ENCODE peak calls at places on chromosome X, in ten cellular contexts. E is epithelial cell of prostate, V is foreskin fibroblast, D is HT1080, Q is H7, I is AG10803, N is Peyer's patch, G is AG08395, K is endothelial cell of umbilical vein, B is NCI-H446. Y is an unnamed sample.

GRCh38 chrX:85828771-85829170 is 218.6 kb downstream of the CHM start:
- DNase-seq in B (no peak), D (no peak), I (no peak), V (no peak), K (no peak), E (no peak), Q (no peak), G (no peak), N (no peak), Y (no peak)

GRCh38 chrX:66731398-66731797 is 92.5 kb upstream of the EDA2R start:
- DNase-seq in B (no peak), G (peak; percentile 33), V (peak; percentile 64), K (peak; percentile 9), I (peak; percentile 49), E (no peak), Q (peak; percentile 4), D (peak; percentile 7), N (no peak), Y (no peak)

GRCh38 chrX:39883664-39884063 is 214.1 kb downstream of the BCOR start:
- DNase-seq in B (no peak), E (no peak), Q (no peak), V (no peak), K (no peak), N (no peak), D (no peak), G (no peak), I (no peak), Y (no peak)

GRCh38 chrX:103716967-103717366 is 6.3 kb downstream of the TMEM31 start:
- DNase-seq in N (no peak), G (peak; percentile 55), Q (no peak), D (peak; percentile 78), B (no peak), E (no peak), V (peak; percentile 87), I (peak; percentile 89), K (peak; percentile 12), Y (no peak)

GRCh38 chrX:16204538-16204937 is 37.3 kb downstream of the MAGEB17 start:
- DNase-seq in D (no peak), Q (no peak), B (no peak), E (no peak), K (no peak), V (no peak), G (no peak), I (no peak), N (no peak), Y (no peak)

GRCh38 chrX:75337525-75337924 is 63.6 kb downstream of the UPRT start:
- DNase-seq in D (no peak), N (no peak), B (no peak), Q (no peak), K (no peak), G (no peak), E (no peak), I (no peak), V (no peak), Y (no peak)

GRCh38 chrX:348461-349117 is 30.0 kb upstream of the GTPBP6 start:
- DNase-seq in V (peak; percentile 29), N (no peak), Q (no peak), E (no peak), D (no peak), K (no peak), B (no peak), I (no peak), G (no peak), Y (no peak)

GRCh38 chrX:14922437-14922836 is 49.2 kb downstream of the MOSPD2 start:
- DNase-seq in G (peak; percentile 81), V (peak; percentile 75), B (no peak), D (peak; percentile 82), E (no peak), Q (no peak), K (no peak), N (no peak), I (peak; percentile 90), Y (no peak)

GRCh38 chrX:70826715-70827114 is 81.8 kb downstream of the TEX11 start:
- DNase-seq in Q (no peak), B (no peak), I (peak; percentile 0), K (no peak), V (no peak), G (no peak), N (no peak), E (no peak), D (no peak), Y (no peak)

GRCh38 chrX:276588-277171 is 4.5 kb upstream of the PLCXD1 start:
- DNase-seq in I (peak; percentile 58), N (no peak), B (no peak), G (peak; percentile 75), V (peak; percentile 91), D (no peak), E (no peak), Q (peak; percentile 66), K (no peak), Y (no peak)

GRCh38 chrX:72635930-72636329 is 63.3 kb upstream of the HDAC8 start:
- DNase-seq in Q (no peak), D (no peak), N (no peak), G (no peak), I (no peak), E (no peak), B (no peak), K (no peak), V (no peak), Y (no peak)

GRCh38 chrX:103722505-103722904 is 11.8 kb downstream of the TMEM31 start:
- DNase-seq in K (no peak), D (no peak), N (no peak), Q (no peak), B (no peak), E (no peak), V (peak; percentile 67), I (peak; percentile 67), G (peak; percentile 28), Y (no peak)

GRCh38 chrX:48938721-48939416 is 18.5 kb downstream of the OTUD5 start:
- DNase-seq in G (no peak), E (no peak), B (no peak), K (no peak), I (no peak), Q (no peak), D (no peak), N (peak; percentile 79), V (no peak), Y (no peak)

GRCh38 chrX:114798902-114799301 is 215.0 kb downstream of the HTR2C start:
- DNase-seq in I (peak; percentile 34), V (peak; percentile 38), K (no peak), D (peak; percentile 47), E (no peak), Q (no peak), N (no peak), G (peak; percentile 7), B (no peak), Y (no peak)

GRCh38 chrX:10952619-10953018 is 158.5 kb upstream of the HCCS start:
- DNase-seq in Q (no peak), I (peak; percentile 12), E (no peak), K (no peak), V (no peak), D (no peak), G (no peak), B (no peak), N (no peak), Y (no peak)

GRCh38 chrX:49829016-49829415 is at the start of gene PAGE4:
- DNase-seq in N (no peak), I (no peak), K (no peak), V (no peak), B (no peak), D (peak; percentile 7), Q (peak; percentile 53), E (no peak), G (no peak), Y (peak; percentile 65)

GRCh38 chrX:110791206-110791605 is 4.4 kb downstream of the CHRDL1 start:
- DNase-seq in N (no peak), G (no peak), I (no peak), B (no peak), V (no peak), E (no peak), Q (no peak), D (no peak), K (no peak), Y (no peak)

GRCh38 chrX:28586891-28587635 is at the start of gene IL1RAPL1:
- DNase-seq in B (no peak), I (peak; percentile 12), K (peak; percentile 78), Q (no peak), G (peak; percentile 31), N (no peak), V (peak; percentile 41), D (no peak), E (no peak), Y (no peak)

GRCh38 chrX:84187501-84188319 is at the start of gene RPS6KA6:
- DNase-seq in E (no peak), V (peak; percentile 55), I (peak; percentile 12), B (no peak), N (no peak), K (peak; percentile 29), G (peak; percentile 10), Q (peak; percentile 40), D (peak; percentile 0), Y (peak; percentile 39)

GRCh38 chrX:136768469-136769084 is 12.2 kb downstream of the ARHGEF6 start:
- DNase-seq in N (peak; percentile 41), K (no peak), Q (peak; percentile 49), D (peak; percentile 94), E (peak; percentile 16), V (peak; percentile 92), G (peak; percentile 80), B (peak; percentile 46), I (peak; percentile 94), Y (peak; percentile 37)

GRCh38 chrX:35664838-35665237 is 133.3 kb upstream of the MAGEB16 start:
- DNase-seq in E (no peak), V (no peak), G (no peak), Q (no peak), B (no peak), K (no peak), N (no peak), D (no peak), I (no peak), Y (no peak)